ENCODE peak calls at places on chromosome 6, in seven cellular contexts. S, L, V, D, J, N and E are unnamed samples.

GRCh38 chr6:113856011-113856551 is 1.1 kb upstream of the MARCKS start:
- DNase-seq in S (no peak), L (no peak), V (no peak), D (peak; percentile 9), J (no peak), N (peak; percentile 48), E (peak; percentile 22)

GRCh38 chr6:15370730-15371129 is 124.9 kb downstream of the JARID2 start:
- DNase-seq in S (no peak), L (no peak), V (no peak), D (no peak), J (no peak), N (no peak), E (no peak)

GRCh38 chr6:166112580-166112979 is 55.1 kb downstream of the TBXT start:
- DNase-seq in S (no peak), L (no peak), V (no peak), D (no peak), J (no peak), N (no peak), E (no peak)

GRCh38 chr6:43979525-43979924 is 147.7 kb downstream of the MRPL14 start:
- DNase-seq in S (no peak), L (no peak), V (no peak), D (no peak), J (peak; percentile 12), N (no peak), E (no peak)

GRCh38 chr6:126268087-126268486 is 71.8 kb upstream of the CENPW start:
- DNase-seq in S (no peak), L (no peak), V (no peak), D (no peak), J (no peak), N (no peak), E (no peak)

GRCh38 chr6:148761532-148761951 is 14.7 kb downstream of the UST start:
- DNase-seq in S (no peak), L (no peak), V (peak; percentile 27), D (peak; percentile 5), J (peak; percentile 78), N (no peak), E (peak; percentile 32)

GRCh38 chr6:105099371-105099770 is 80.4 kb downstream of the POPDC3 start:
- DNase-seq in S (no peak), L (no peak), V (no peak), D (no peak), J (no peak), N (no peak), E (no peak)

GRCh38 chr6:63333440-63333839 is 13.7 kb upstream of the LGSN start:
- DNase-seq in S (no peak), L (no peak), V (no peak), D (no peak), J (no peak), N (no peak), E (no peak)

GRCh38 chr6:16334671-16335070 is 96.3 kb downstream of the GMPR start:
- DNase-seq in S (no peak), L (no peak), V (no peak), D (peak; percentile 67), J (no peak), N (no peak), E (no peak)

GRCh38 chr6:16055852-16056251 is 73.0 kb upstream of the MYLIP start:
- DNase-seq in S (no peak), L (no peak), V (no peak), D (no peak), J (no peak), N (no peak), E (no peak)

GRCh38 chr6:13760948-13761347 is 49.3 kb upstream of the RANBP9 start:
- DNase-seq in S (no peak), L (no peak), V (no peak), D (peak; percentile 28), J (no peak), N (no peak), E (no peak)

GRCh38 chr6:111761783-111762312 is 111.4 kb downstream of the FYN start:
- DNase-seq in S (no peak), L (no peak), V (no peak), D (no peak), J (peak; percentile 81), N (no peak), E (no peak)

GRCh38 chr6:6712258-6712978 is 123.9 kb downstream of the LY86 start:
- DNase-seq in S (no peak), L (peak; percentile 31), V (no peak), D (no peak), J (no peak), N (no peak), E (no peak)

GRCh38 chr6:47836639-47837038 is 54.8 kb downstream of the OPN5 start:
- DNase-seq in S (no peak), L (no peak), V (no peak), D (no peak), J (no peak), N (no peak), E (no peak)

GRCh38 chr6:109059591-109060021 is 35.0 kb downstream of the SESN1 start:
- DNase-seq in S (no peak), L (peak; percentile 31), V (no peak), D (no peak), J (no peak), N (no peak), E (no peak)

GRCh38 chr6:19515939-19516338 is 321.2 kb upstream of the ID4 start:
- DNase-seq in S (no peak), L (no peak), V (no peak), D (no peak), J (no peak), N (no peak), E (no peak)

GRCh38 chr6:9520417-9521151 is 894.3 kb downstream of the TFAP2A start:
- DNase-seq in S (no peak), L (peak; percentile 75), V (no peak), D (no peak), J (no peak), N (no peak), E (no peak)

GRCh38 chr6:912871-913663 is 220.1 kb upstream of the EXOC2 start:
- DNase-seq in S (peak; percentile 70), L (peak; percentile 17), V (no peak), D (peak; percentile 14), J (no peak), N (no peak), E (no peak)

GRCh38 chr6:1962201-1962600 is 283.2 kb downstream of the GMDS start:
- DNase-seq in S (no peak), L (no peak), V (no peak), D (no peak), J (no peak), N (no peak), E (no peak)

GRCh38 chr6:90714319-90714718 is 127.4 kb upstream of the MAP3K7 start:
- DNase-seq in S (no peak), L (no peak), V (no peak), D (no peak), J (no peak), N (no peak), E (no peak)

GRCh38 chr6:128047989-128048388 is 147.1 kb upstream of the THEMIS start:
- DNase-seq in S (no peak), L (no peak), V (no peak), D (no peak), J (no peak), N (no peak), E (no peak)